ENCODE peak calls at places on chromosome 14, in five cellular contexts. B is brain microvascular endothelial cell, J is dorsolateral prefrontal cortex, D is cardiac muscle cell, W is fibroblast of mammary gland. C is an unnamed sample.
A peak's percentile ranks its signal among the peaks of the same experiment; 100 is the strongest.

GRCh38 chr14:70489579-70490175 is 37.7 kb downstream of the ADAM21 start:
- DNase-seq in W (no peak), B (no peak), J (no peak), D (no peak), C (no peak)

GRCh38 chr14:102085503-102085902 is 1.3 kb downstream of the HSP90AA1 start:
- DNase-seq in W (no peak), D (no peak), J (no peak), B (no peak), C (no peak)

GRCh38 chr14:22291406-22291805 is 297.6 kb downstream of the DAD1 start:
- DNase-seq in D (no peak), W (peak; percentile 42), B (no peak), J (no peak), C (no peak)

GRCh38 chr14:100537701-100538565 is 49.3 kb downstream of the BEGAIN start:
- DNase-seq in B (no peak), W (no peak), D (no peak), J (peak; percentile 80), C (no peak)

GRCh38 chr14:44438936-44439335 is 68.1 kb downstream of the FSCB start:
- DNase-seq in J (no peak), W (no peak), B (no peak), D (no peak), C (no peak)

GRCh38 chr14:93691042-93691780 is 97.1 kb downstream of the PRIMA1 start:
- DNase-seq in J (no peak), D (no peak), W (no peak), B (no peak), C (no peak)

GRCh38 chr14:94945615-94946014 is 175.7 kb upstream of the GSC start:
- DNase-seq in W (no peak), J (no peak), D (no peak), B (no peak), C (no peak)

GRCh38 chr14:57266060-57266459 is 2.6 kb downstream of the EXOC5 start:
- DNase-seq in D (peak; percentile 17), W (peak; percentile 33), J (no peak), B (no peak), C (peak; percentile 18)

GRCh38 chr14:100188392-100189030 is 29.1 kb upstream of the DEGS2 start:
- DNase-seq in B (no peak), D (no peak), W (no peak), J (no peak), C (no peak)

GRCh38 chr14:95352481-95352880 is 32.8 kb upstream of the CLMN start:
- DNase-seq in W (no peak), D (no peak), B (no peak), J (no peak), C (no peak)

GRCh38 chr14:32933623-32933942 is 5.1 kb upstream of the NPAS3 start:
- DNase-seq in W (peak; percentile 42), B (peak; percentile 37), D (peak; percentile 32), J (no peak), C (peak; percentile 52)

GRCh38 chr14:71720978-71721624 is 211.1 kb upstream of the RGS6 start:
- DNase-seq in W (peak; percentile 87), J (no peak), B (peak; percentile 82), D (peak; percentile 91), C (peak; percentile 75)

GRCh38 chr14:91244501-91244901 is at the start of gene GPR68:
- DNase-seq in B (peak; percentile 46), D (peak; percentile 82), W (peak; percentile 66), J (peak; percentile 78), C (peak; percentile 75)

GRCh38 chr14:103870891-103871595 is 23.7 kb upstream of the PPP1R13B start:
- DNase-seq in B (no peak), W (no peak), J (no peak), D (no peak), C (no peak)
- H3K4me3 ChIP-seq in B (no peak overlapping the region), W (no peak overlapping the region), J (no peak overlapping the region), D (no peak overlapping the region), C (no peak overlapping the region)

DNA sequence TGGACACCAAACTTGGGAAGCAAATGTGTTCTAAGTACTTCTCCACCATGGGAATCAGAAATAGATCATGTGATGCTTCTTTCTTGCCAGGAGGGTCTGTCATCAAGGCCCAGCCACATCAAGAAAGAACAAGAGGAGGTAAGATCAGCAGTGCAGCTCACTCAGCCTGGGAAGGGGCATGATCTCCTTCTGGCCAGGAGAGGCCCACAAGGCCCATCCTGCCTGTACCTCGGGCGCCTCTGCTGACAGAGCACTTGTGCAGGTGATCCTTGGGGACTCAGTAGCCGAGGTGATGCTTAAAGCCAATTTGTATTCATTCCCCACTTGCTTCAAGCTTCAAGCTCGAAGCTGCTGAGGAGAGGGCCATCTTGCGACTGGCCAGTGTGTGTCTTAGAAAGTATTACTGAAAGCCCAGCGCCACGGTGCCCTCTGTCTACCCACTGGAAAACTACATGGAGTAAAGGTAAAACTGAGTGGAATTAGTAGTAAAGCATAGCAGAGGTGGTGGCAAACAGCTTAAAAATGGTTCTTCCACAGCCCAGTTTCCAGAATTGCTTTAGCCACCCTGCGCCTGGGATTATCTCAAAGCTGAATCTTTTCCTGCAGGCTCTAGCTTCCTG is 26.2 kb downstream of the RTRAF start:
- DNase-seq in J (peak; percentile 81), W (no peak), D (peak; percentile 53), B (peak; percentile 41), C (no peak)
- TF ChIP-seq CTCF in J (peak; percentile 84), W (peak; percentile 52), D (peak; percentile 57), B (peak; percentile 77), C (peak; percentile 41)

GRCh38 chr14:104134061-104134965 is 4.1 kb upstream of the KIF26A start:
- DNase-seq in B (no peak), J (no peak), W (no peak), D (no peak), C (no peak)
- H3K4me3 ChIP-seq in B (no peak overlapping the region), J (no peak overlapping the region), W (no peak overlapping the region), D (no peak overlapping the region), C (no peak overlapping the region)

DNA sequence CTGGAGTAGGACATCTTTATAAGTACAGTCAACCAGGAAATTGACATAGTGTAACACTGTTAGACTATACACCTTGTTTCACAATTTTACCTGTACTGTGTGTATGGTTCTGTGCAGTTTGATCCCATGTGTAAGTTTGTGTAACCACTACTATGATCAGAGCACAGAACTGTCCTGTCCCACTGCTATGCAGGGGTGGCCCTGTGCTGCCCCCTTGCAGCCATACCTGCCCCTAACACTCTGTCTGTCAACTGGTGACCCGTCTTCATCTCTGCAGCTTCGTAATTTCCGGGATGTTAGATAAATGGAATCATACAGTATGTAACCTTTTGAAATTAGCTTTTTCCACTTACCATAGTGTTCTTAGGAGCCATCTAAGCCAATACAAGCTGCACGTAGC is 58.7 kb upstream of the RD3L start:
- DNase-seq in D (no peak), J (no peak), W (no peak), B (no peak), C (no peak)
- TF ChIP-seq CTCF in D (peak; percentile 7), J (no peak), W (peak; percentile 29), B (peak; percentile 37), C (no peak)

GRCh38 chr14:61668267-61668666 is 27.0 kb upstream of the HIF1A start:
- DNase-seq in D (no peak), B (no peak), W (no peak), J (no peak), C (no peak)

GRCh38 chr14:61673305-61673704 is 22.0 kb upstream of the HIF1A start:
- DNase-seq in D (peak; percentile 51), B (no peak), W (no peak), J (no peak), C (no peak)

GRCh38 chr14:61671086-61671485 is 24.2 kb upstream of the HIF1A start:
- DNase-seq in D (peak; percentile 25), B (no peak), W (no peak), J (no peak), C (no peak)

GRCh38 chr14:61672796-61673195 is 22.5 kb upstream of the HIF1A start:
- DNase-seq in J (no peak), D (no peak), W (no peak), B (no peak), C (no peak)

DNA sequence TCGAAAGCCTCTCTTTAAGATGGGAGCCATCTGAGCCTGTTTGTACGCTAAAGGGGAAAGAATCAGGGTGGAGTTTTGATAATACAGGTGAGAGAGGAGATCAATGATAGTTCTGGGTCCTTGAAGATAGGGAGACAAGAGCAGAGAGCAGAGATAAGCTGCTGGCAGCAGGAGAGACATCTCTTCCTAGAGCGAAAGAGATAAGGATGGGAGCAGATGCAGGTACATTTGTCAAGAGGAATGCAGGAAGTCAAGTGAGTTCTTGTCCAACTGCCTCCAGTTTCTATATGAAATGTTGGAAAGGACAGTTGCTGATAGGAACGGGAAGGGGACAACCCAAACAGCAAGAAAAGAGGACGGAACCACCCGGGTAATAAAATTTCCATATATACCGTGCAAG is 24.7 kb upstream of the HIF1A start:
- DNase-seq in W (no peak), J (no peak), B (no peak), D (no peak), C (no peak)
- H3K4me3 ChIP-seq in W (no peak overlapping the region), J (no peak overlapping the region), B (no peak overlapping the region), D (no peak overlapping the region), C (no peak overlapping the region)